ENCODE peak calls at places on chromosomes 7 and 10, in ten cellular contexts. S is stomach, O is endothelial cell of umbilical vein, G is GM12892, U is prostate gland, N is GM23338, Z is SK-N-SH, W is Panc1, A is breast epithelium, H is transverse colon. M is an unnamed sample.

GRCh38 chr7:36617408-36617807 is 106.9 kb downstream of the AOAH start:
- DNase-seq in S (no peak), O (no peak), G (no peak), U (no peak), N (no peak), Z (no peak), W (no peak), A (no peak), H (no peak), M (no peak)

GRCh38 chr7:142534726-142535122 is 214.5 kb upstream of the PRSS1 start:
- DNase-seq in S (no peak), O (no peak), G (no peak), U (no peak), N (no peak), Z (no peak), W (no peak), A (no peak), H (no peak), M (no peak)

GRCh38 chr10:133042061-133042460 is 45.7 kb upstream of the ADGRA1 start:
- DNase-seq in S (no peak), O (no peak), G (no peak), U (no peak), N (no peak), Z (no peak), W (no peak), A (no peak), H (no peak), M (no peak)

GRCh38 chr10:103637855-103638561 is 144.5 kb downstream of the NEURL1 start:
- DNase-seq in S (peak; percentile 61), O (no peak), G (no peak), U (peak; percentile 57), N (no peak), Z (no peak), W (no peak), A (peak; percentile 86), H (peak; percentile 60), M (no peak)

GRCh38 chr10:131576341-131577177 is 265.0 kb upstream of the TCERG1L start:
- DNase-seq in S (peak; percentile 24), O (no peak), G (no peak), U (no peak), N (no peak), Z (no peak), W (no peak), A (peak; percentile 11), H (no peak), M (no peak)

GRCh38 chr10:27747096-27747451 is 1.5 kb upstream of the MKX start:
- DNase-seq in S (no peak), O (no peak), G (no peak), U (no peak), N (peak; percentile 60), Z (no peak), W (no peak), A (no peak), H (no peak), M (no peak)

GRCh38 chr7:155980841-155981240 is 168.6 kb upstream of the SHH start:
- DNase-seq in S (peak; percentile 3), O (no peak), G (no peak), U (no peak), N (no peak), Z (no peak), W (no peak), A (no peak), H (no peak), M (no peak)

GRCh38 chr7:3673524-3673923 is 372.5 kb downstream of the SDK1 start:
- DNase-seq in S (peak; percentile 59), O (peak; percentile 25), G (no peak), U (peak; percentile 11), N (peak; percentile 88), Z (peak; percentile 27), W (no peak), A (no peak), H (peak; percentile 50), M (no peak)

GRCh38 chr10:13859979-13860619 is 273.3 kb downstream of the PRPF18 start:
- DNase-seq in S (no peak), O (peak; percentile 84), G (no peak), U (no peak), N (no peak), Z (no peak), W (no peak), A (no peak), H (no peak), M (no peak)

GRCh38 chr10:6647811-6648526 is 67.9 kb upstream of the PRKCQ start:
- DNase-seq in S (peak; percentile 54), O (peak; percentile 15), G (peak; percentile 38), U (no peak), N (peak; percentile 93), Z (peak; percentile 75), W (no peak), A (no peak), H (peak; percentile 39), M (no peak)

GRCh38 chr10:29849886-29850285 is 209.5 kb downstream of the JCAD start:
- DNase-seq in S (no peak), O (no peak), G (no peak), U (no peak), N (no peak), Z (no peak), W (no peak), A (no peak), H (no peak), M (no peak)

GRCh38 chr10:17984056-17984455 is 32.3 kb downstream of the SLC39A12 start:
- DNase-seq in S (no peak), O (no peak), G (no peak), U (no peak), N (no peak), Z (no peak), W (no peak), A (no peak), H (no peak), M (no peak)

GRCh38 chr10:61733358-61733940 is 70.7 kb downstream of the CABCOCO1 start:
- DNase-seq in S (no peak), O (peak; percentile 68), G (no peak), U (peak; percentile 51), N (peak; percentile 75), Z (peak; percentile 29), W (peak; percentile 46), A (no peak), H (no peak), M (peak; percentile 2)

GRCh38 chr10:130553846-130554245 is 417.7 kb downstream of the GLRX3 start:
- DNase-seq in S (no peak), O (no peak), G (no peak), U (no peak), N (no peak), Z (no peak), W (no peak), A (no peak), H (no peak), M (no peak)

GRCh38 chr7:101018271-101019167 is 1.4 kb upstream of the MUC17 start:
- DNase-seq in S (no peak), O (no peak), G (peak; percentile 44), U (no peak), N (peak; percentile 80), Z (no peak), W (no peak), A (no peak), H (no peak), M (no peak)

DNA sequence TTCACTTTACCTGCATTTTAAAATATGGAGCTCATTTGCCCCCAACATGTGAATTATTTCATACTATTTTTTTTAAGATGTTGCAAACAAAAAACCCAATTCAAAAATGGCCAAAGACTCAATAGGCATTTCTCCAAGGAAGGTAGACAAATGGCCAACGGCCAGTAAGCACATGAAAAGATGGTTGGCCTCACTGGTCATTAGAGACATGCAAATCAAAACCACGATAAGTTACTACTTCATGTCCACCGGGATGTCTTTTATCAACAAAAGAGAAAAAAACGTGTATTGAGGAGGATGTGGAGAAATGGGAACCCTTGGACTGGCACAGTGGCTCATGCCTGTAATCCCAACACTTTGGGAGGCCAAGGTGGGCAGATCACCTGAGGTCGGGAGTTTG is 3.4 kb upstream of the CTBP2 start:
- DNase-seq in S (no peak), O (no peak), G (no peak), U (no peak), N (no peak), Z (no peak), W (no peak), A (no peak), H (no peak), M (no peak)
- TF ChIP-seq POLR2AphosphoS5 in S (no peak), O (no peak), G (no peak), U (no peak), N (no peak), Z (no peak), W (no peak), A (no peak), H (no peak), M (no peak)

DNA sequence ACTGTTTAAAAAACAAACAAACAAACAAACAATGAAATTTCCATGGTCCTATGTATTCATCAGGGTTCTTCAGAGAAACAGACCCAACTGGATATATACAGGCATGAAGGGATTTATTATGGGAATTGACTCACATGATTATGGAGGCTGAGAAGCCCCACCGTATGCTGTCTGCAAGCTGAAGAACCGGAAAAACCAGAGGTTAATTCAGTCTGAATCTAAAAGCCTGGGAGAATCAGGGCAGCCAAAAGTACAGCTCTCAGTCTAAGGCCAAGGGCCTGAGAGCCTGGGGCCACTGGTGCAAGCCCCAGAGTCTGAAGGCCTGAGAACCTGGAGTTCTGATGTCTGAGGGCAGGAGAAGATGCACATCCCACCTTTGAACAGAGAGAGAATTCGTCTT is 163.5 kb downstream of the MDFIC start:
- DNase-seq in S (no peak), O (no peak), G (no peak), U (no peak), N (no peak), Z (no peak), W (no peak), A (no peak), H (no peak), M (no peak)
- TF ChIP-seq POLR2AphosphoS5 in S (no peak), O (no peak), G (no peak), U (no peak), N (no peak), Z (no peak), W (no peak), A (no peak), H (no peak), M (no peak)

DNA sequence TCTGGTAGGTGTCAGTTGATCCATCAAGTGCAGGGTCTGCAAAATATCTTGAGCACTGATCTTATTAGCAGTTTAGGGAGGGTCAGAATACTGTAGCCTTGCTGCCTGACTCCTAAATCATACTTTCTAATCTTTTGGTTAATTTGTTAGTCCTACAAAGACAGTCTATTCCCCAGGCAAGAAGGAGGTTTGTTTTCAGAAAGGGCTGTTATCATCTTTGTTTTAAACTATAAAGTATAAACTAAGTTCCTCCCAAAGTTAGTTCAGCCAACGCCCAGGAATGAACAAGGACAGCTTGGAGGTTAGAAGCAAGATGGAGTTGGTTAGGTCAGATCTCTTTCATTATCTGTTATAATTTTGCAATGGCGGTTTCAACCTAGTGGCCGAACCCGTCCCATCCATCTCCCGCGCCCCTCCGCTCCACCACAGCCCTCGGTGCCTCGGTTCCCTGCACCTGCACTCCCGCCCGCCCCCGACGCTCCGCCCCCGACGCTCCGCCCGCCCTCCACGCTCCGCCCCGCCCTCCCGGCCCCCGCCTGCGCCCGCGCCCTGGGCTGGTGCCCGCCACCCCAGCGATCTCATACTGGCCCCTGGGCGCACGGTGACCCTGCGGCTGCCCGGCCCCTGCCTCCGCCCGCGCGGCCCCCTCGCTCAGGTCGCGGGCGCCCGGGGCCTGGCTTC is at the start of gene ADCK2:
- DNase-seq in S (peak; percentile 71), O (no peak), G (peak; percentile 90), U (peak; percentile 59), N (peak; percentile 84), Z (peak; percentile 99), W (no peak), A (no peak), H (peak; percentile 74), M (peak; percentile 24)
- TF ChIP-seq POLR2AphosphoS5 in S (no peak), O (no peak), G (no peak), U (no peak), N (peak; percentile 48), Z (no peak), W (no peak), A (no peak), H (peak; percentile 31), M (no peak)

GRCh38 chr7:157386979-157387800 is 50.4 kb downstream of the DNAJB6 start:
- DNase-seq in S (peak; percentile 86), O (peak; percentile 84), G (peak; percentile 58), U (peak; percentile 71), N (peak; percentile 97), Z (peak; percentile 86), W (peak; percentile 75), A (peak; percentile 62), H (peak; percentile 82), M (peak; percentile 95)
- TF ChIP-seq POLR2AphosphoS5 in S (peak; percentile 63), O (no peak), G (peak; percentile 40), U (peak; percentile 77), N (no peak), Z (no peak), W (no peak), A (peak; percentile 48), H (no peak), M (peak; percentile 63)